ENCODE peak calls at places on chromosome 20, in five cellular contexts. B, I, P, O and Y are unnamed samples.
A peak's percentile ranks its signal among the peaks of the same experiment; 100 is the strongest.

GRCh38 chr20:45406260-45407066 is 1.6 kb upstream of the DBNDD2 start:
- DNase-seq in B (peak; percentile 86), I (no peak), P (peak; percentile 34), O (no peak), Y (peak; percentile 50)

GRCh38 chr20:48826064-48826463 is 1.7 kb downstream of the PREX1 start:
- DNase-seq in O (no peak), I (no peak), B (no peak), P (no peak), Y (no peak)

GRCh38 chr20:44691424-44692423 is 23.4 kb upstream of the CCN5 start:
- DNase-seq in I (no peak), O (no peak), B (no peak), P (no peak), Y (no peak)

GRCh38 chr20:31845300-31845863 is at the start of gene FOXS1:
- DNase-seq in I (no peak), B (no peak), O (no peak), P (no peak), Y (no peak)

GRCh38 chr20:18032977-18033892 is 24.5 kb downstream of the OVOL2 start:
- DNase-seq in P (no peak), O (no peak), I (no peak), B (peak; percentile 85), Y (no peak)

GRCh38 chr20:34578521-34579147 is 20.1 kb downstream of the MAP1LC3A start:
- DNase-seq in P (no peak), I (no peak), B (no peak), O (no peak), Y (no peak)

GRCh38 chr20:6122873-6123649 is at the start of gene FERMT1:
- DNase-seq in P (no peak), B (peak; percentile 89), I (peak; percentile 78), O (no peak), Y (no peak)

GRCh38 chr20:62685781-62686555 is 22.7 kb upstream of the NTSR1 start:
- DNase-seq in P (no peak), I (no peak), O (no peak), B (peak; percentile 49), Y (no peak)

GRCh38 chr20:48319943-48320584 is 507.7 kb downstream of the PREX1 start:
- DNase-seq in B (no peak), P (no peak), O (no peak), I (no peak), Y (no peak)

GRCh38 chr20:15867899-15868298 is 705.3 kb downstream of the KIF16B start:
- DNase-seq in O (no peak), P (no peak), I (no peak), B (no peak), Y (no peak)
- H3K9me3 ChIP-seq in O (no peaks in the 10 kb centered on the region), P (no peaks in the 10 kb centered on the region), I (peaks cover 19% of the 10 kb centered on the region), B (no peaks in the 10 kb centered on the region), Y (no peaks in the 10 kb centered on the region)

GRCh38 chr20:60525397-60525796 is 567.2 kb downstream of the CDH26 start:
- DNase-seq in B (no peak), O (no peak), P (no peak), I (no peak), Y (no peak)
- H3K9me3 ChIP-seq in B (no peaks in the 10 kb centered on the region), O (no peaks in the 10 kb centered on the region), P (no peaks in the 10 kb centered on the region), I (peaks cover 32% of the 10 kb centered on the region), Y (no peaks in the 10 kb centered on the region)

GRCh38 chr20:39855799-39856198 is 833.2 kb downstream of the MAFB start:
- DNase-seq in P (no peak), O (no peak), B (no peak), I (no peak), Y (no peak)
- H3K9me3 ChIP-seq in P (no peaks in the 10 kb centered on the region), O (no peaks in the 10 kb centered on the region), B (no peaks in the 10 kb centered on the region), I (no peaks in the 10 kb centered on the region), Y (no peaks in the 10 kb centered on the region)

GRCh38 chr20:41600926-41601631 is 17.1 kb downstream of the CHD6 start:
- DNase-seq in B (no peak), P (no peak), O (no peak), I (no peak), Y (no peak)

GRCh38 chr20:41604002-41604401 is 14.2 kb downstream of the CHD6 start:
- DNase-seq in P (no peak), O (no peak), B (no peak), I (no peak), Y (no peak)

GRCh38 chr20:41598719-41599118 is 19.5 kb downstream of the CHD6 start:
- DNase-seq in P (no peak), B (no peak), O (no peak), I (no peak), Y (no peak)

GRCh38 chr20:41601742-41602141 is 16.4 kb downstream of the CHD6 start:
- DNase-seq in P (no peak), O (no peak), I (no peak), B (no peak), Y (no peak)

GRCh38 chr20:41599699-41600104 is 18.5 kb downstream of the CHD6 start:
- DNase-seq in I (no peak), O (no peak), B (no peak), P (no peak), Y (no peak)
- H3K9me3 ChIP-seq in I (peaks cover 26% of the 10 kb centered on the region), O (peaks cover 33% of the 10 kb centered on the region), B (peaks cover 6% of the 10 kb centered on the region), P (peaks cover 45% of the 10 kb centered on the region), Y (peaks cover 13% of the 10 kb centered on the region)

GRCh38 chr20:805713-806112 is 27.8 kb upstream of the FAM110A start:
- DNase-seq in P (no peak), I (peak; percentile 48), B (no peak), O (no peak), Y (no peak)
- H3K9me3 ChIP-seq in P (no peaks in the 10 kb centered on the region), I (peaks cover 5% of the 10 kb centered on the region), B (no peaks in the 10 kb centered on the region), O (peaks cover 17% of the 10 kb centered on the region), Y (peaks cover 3% of the 10 kb centered on the region)

DNA sequence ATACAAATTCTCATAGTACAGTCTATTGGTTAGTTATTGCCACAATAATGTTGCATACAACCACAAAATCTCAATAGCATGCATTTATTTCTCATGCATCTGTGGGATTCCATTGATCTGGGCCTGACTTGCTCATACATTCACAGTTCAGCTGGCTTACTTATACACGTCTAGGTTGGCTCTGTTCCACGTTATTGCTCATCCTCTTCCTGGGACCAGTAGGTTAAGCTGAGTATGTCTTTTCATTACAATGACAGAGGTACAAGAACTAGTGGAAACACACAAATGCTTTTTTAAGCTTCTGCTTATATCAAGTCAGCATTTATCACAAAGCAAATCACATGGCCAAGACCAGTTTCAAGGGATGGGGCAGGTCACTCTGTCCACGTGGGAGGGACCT is 485.3 kb upstream of the BTBD3 start:
- DNase-seq in B (no peak), O (no peak), I (no peak), P (no peak), Y (no peak)
- H3K9me3 ChIP-seq in B (no peaks in the 10 kb centered on the region), O (no peaks in the 10 kb centered on the region), I (no peaks in the 10 kb centered on the region), P (no peaks in the 10 kb centered on the region), Y (no peaks in the 10 kb centered on the region)

GRCh38 chr20:56163806-56164205 is 84.7 kb upstream of the MC3R start:
- DNase-seq in I (no peak), P (no peak), O (no peak), B (no peak), Y (no peak)
- H3K9me3 ChIP-seq in I (peaks cover 10% of the 10 kb centered on the region), P (no peaks in the 10 kb centered on the region), O (no peaks in the 10 kb centered on the region), B (no peaks in the 10 kb centered on the region), Y (no peaks in the 10 kb centered on the region)

GRCh38 chr20:60598528-60598927 is 640.3 kb downstream of the CDH26 start:
- DNase-seq in I (no peak), P (no peak), O (no peak), B (no peak), Y (no peak)
- H3K9me3 ChIP-seq in I (peaks cover 22% of the 10 kb centered on the region), P (no peaks in the 10 kb centered on the region), O (no peaks in the 10 kb centered on the region), B (no peaks in the 10 kb centered on the region), Y (no peaks in the 10 kb centered on the region)

DNA sequence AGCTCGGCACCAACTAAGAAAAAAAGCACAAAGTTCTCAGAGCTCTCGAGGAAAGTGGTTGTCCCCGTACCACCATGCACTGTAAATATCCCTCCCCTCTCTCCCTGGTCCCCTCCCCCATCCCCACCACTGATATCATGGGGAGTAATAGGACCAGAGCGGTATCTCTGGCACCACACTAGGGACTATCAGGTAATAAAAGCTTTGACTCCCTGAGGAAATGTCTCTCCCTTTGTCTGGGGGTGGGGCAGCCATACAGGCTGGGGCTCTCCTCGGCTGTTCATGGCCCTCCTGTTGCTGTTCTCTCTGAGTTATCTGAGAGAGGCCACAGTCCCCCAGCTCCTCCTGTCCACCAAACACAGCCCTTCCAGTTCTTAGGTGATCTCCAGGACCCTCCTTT is 5.0 kb upstream of the GNRH2 start:
- DNase-seq in B (no peak), I (no peak), O (no peak), P (no peak), Y (no peak)
- H3K9me3 ChIP-seq in B (no peaks in the 10 kb centered on the region), I (no peaks in the 10 kb centered on the region), O (no peaks in the 10 kb centered on the region), P (no peaks in the 10 kb centered on the region), Y (no peaks in the 10 kb centered on the region)